ENCODE peak calls at places on chromosomes 11 and 22, in four cellular contexts. D is astrocyte of the cerebellum, F is mucosa of descending colon, K is fibroblast of mammary gland. Y is an unnamed sample.
A peak's percentile ranks its signal among the peaks of the same experiment; 100 is the strongest.

GRCh38 chr11:43511959-43512358 is 153.2 kb downstream of the TTC17 start:
- DNase-seq in D (no peak), F (no peak), K (no peak), Y (no peak)

GRCh38 chr11:126669416-126669815 is 313.9 kb downstream of the ST3GAL4 start:
- DNase-seq in D (no peak), F (no peak), K (peak; percentile 52), Y (no peak)

GRCh38 chr11:6538892-6539291 is 41.8 kb downstream of the DNHD1 start:
- DNase-seq in D (no peak), F (no peak), K (no peak), Y (no peak)

GRCh38 chr22:25235547-25236290 is 16.3 kb downstream of the CRYBB2 start:
- DNase-seq in D (peak; percentile 34), F (peak; percentile 82), K (peak; percentile 64), Y (peak; percentile 75)

GRCh38 chr11:107591098-107591445 is at the start of gene ELMOD1:
- DNase-seq in D (no peak), F (no peak), K (peak; percentile 19), Y (peak; percentile 48)

GRCh38 chr11:64566915-64567882 is 23.8 kb upstream of the SLC22A12 start:
- DNase-seq in D (no peak), F (no peak), K (no peak), Y (no peak)

GRCh38 chr11:69563306-69563705 is 77.7 kb upstream of the CCND1 start:
- DNase-seq in D (no peak), F (no peak), K (no peak), Y (no peak)

GRCh38 chr11:1151366-1152315 is 6.1 kb upstream of the MUC5AC start:
- DNase-seq in D (no peak), F (peak; percentile 50), K (no peak), Y (no peak)

GRCh38 chr11:68792400-68792955 is 41.2 kb upstream of the TESMIN start:
- DNase-seq in D (no peak), F (no peak), K (peak; percentile 42), Y (peak; percentile 43)

GRCh38 chr11:114738954-114739353 is 60.6 kb downstream of the NXPE2 start:
- DNase-seq in D (peak; percentile 26), F (no peak), K (peak; percentile 48), Y (peak; percentile 51)
- H3K4me3 ChIP-seq in D (no peak overlapping the region), F (no peak overlapping the region), K (no peak overlapping the region), Y (no peak overlapping the region)

DNA sequence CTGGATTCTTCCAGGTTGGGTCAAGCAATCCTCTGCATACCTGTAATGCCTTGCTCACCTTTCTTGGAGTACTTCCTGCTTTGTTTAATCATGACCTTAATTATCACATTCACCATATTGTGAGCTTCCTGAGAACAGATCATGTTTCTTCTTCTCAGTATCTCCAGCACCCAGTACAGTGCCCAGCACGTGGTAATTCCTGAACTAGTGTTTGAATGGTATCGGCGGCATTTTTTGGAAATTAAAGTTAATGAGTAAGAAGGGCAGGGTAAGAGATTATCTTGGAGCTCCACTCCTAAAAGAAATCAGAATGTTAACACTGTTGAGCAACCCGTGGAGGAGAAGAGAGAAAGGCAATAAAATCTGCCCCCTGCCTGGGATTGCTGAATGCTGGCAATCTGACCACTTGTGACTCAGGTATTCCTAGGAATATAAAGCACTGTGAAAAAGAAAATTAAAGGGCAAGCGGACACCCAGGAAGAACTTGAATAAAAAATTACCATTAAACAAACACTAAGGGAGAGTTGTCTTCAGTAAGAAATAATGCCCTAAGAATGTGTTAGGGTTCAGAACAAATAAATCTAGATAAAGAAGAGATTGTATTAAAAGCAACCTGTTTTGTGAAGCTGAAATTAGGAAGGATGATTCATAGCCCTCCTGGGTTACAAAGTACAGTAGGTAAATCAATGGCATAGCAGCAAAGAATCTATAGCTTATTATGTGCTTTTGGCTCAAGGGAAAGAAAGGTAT is 92.9 kb downstream of the PDHX start:
- DNase-seq in D (peak; percentile 91), F (no peak), K (peak; percentile 85), Y (peak; percentile 79)
- TF ChIP-seq CTCF in D (no peak), F (no peak), K (no peak), Y (no peak)

GRCh38 chr11:47354913-47355282 is 2.4 kb upstream of the MYBPC3 start:
- DNase-seq in D (no peak), F (no peak), K (no peak), Y (no peak)
- H3K4me3 ChIP-seq in D (peak overlapping the region; percentile 19), F (no peak overlapping the region), K (no peak overlapping the region), Y (peak overlapping the region; percentile 23)

DNA sequence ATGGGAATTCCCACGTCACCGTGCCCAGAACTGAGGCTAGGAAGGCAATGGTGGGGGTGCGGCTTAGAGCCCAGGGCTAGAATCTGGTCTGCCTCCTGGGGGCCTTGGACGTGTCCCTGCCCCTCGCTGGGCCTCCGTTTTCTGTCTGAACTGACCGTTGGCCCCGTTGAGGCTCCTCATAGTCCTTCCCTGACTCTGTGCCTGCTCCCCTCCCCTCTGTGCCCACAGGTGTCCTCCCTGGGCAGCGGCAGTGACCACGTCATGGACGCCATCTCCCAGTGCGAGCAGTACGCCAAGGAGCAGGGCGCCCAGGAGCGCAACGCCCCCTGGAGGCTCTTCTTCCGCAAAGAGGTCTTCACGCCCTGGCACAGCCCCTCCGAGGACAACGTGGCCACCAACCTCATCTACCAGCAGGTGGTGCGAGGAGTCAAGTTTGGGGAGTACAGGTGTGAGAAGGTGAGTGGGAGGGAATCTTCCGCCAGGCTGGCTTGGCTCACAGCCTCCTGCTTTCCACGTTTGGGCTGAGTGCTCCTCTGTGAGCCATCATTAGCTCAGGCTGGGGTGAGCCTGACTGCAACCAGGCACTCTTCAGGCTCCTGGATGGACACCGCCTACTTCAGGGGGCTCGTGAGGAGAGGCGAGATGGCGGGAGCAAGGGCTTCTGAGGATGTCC is 63.9 kb downstream of the MYO7A start:
- DNase-seq in D (no peak), F (peak; percentile 83), K (peak; percentile 54), Y (peak; percentile 51)
- TF ChIP-seq CTCF in D (peak; percentile 59), F (peak; percentile 46), K (peak; percentile 60), Y (peak; percentile 75)